ENCODE peak calls at places on chromosome 17, in eight cellular contexts. One of them, this sample, is unnamed.

GRCh38 chr17:29848737-29849136 is 81.3 kb downstream of the SSH2 start:
- DNase-seq in NCI-H1092: no peak
- DNase-seq in EH: no peak
- DNase-seq in neuronal stem cell: no peak
- DNase-seq in SHP77: no peak
- DNase-seq in naive thymus-derived CD4-positive, alpha-beta T cell: no peak
- DNase-seq in NCI-H2029: no peak
- DNase-seq in mucosa of gallbladder: no peak
- DNase-seq in this sample: no peak

GRCh38 chr17:82317394-82318168 is at the start of gene CD7:
- DNase-seq in mucosa of gallbladder: no peak
- DNase-seq in NCI-H2029: no peak
- DNase-seq in naive thymus-derived CD4-positive, alpha-beta T cell: peak
- DNase-seq in SHP77: no peak
- DNase-seq in neuronal stem cell: no peak
- DNase-seq in NCI-H1092: no peak
- DNase-seq in EH: no peak
- DNase-seq in this sample: no peak

GRCh38 chr17:76612465-76612864 is 26.8 kb upstream of the ST6GALNAC2 start:
- DNase-seq in NCI-H2029: no peak
- DNase-seq in NCI-H1092: no peak
- DNase-seq in mucosa of gallbladder: no peak
- DNase-seq in neuronal stem cell: no peak
- DNase-seq in SHP77: no peak
- DNase-seq in naive thymus-derived CD4-positive, alpha-beta T cell: no peak
- DNase-seq in EH: no peak
- DNase-seq in this sample: no peak

GRCh38 chr17:55294042-55294751 is 29.4 kb downstream of the HLF start:
- DNase-seq in NCI-H1092: no peak
- DNase-seq in NCI-H2029: no peak
- DNase-seq in SHP77: no peak
- DNase-seq in neuronal stem cell: no peak
- DNase-seq in mucosa of gallbladder: no peak
- DNase-seq in naive thymus-derived CD4-positive, alpha-beta T cell: no peak
- DNase-seq in EH: peak
- DNase-seq in this sample: no peak

GRCh38 chr17:68341482-68341881 is 50.2 kb downstream of the ARSG start:
- DNase-seq in neuronal stem cell: no peak
- DNase-seq in mucosa of gallbladder: no peak
- DNase-seq in EH: no peak
- DNase-seq in naive thymus-derived CD4-positive, alpha-beta T cell: no peak
- DNase-seq in NCI-H2029: no peak
- DNase-seq in SHP77: no peak
- DNase-seq in NCI-H1092: no peak
- DNase-seq in this sample: no peak

GRCh38 chr17:75589919-75590303 is 2.3 kb downstream of the MYO15B start:
- DNase-seq in SHP77: no peak
- DNase-seq in EH: no peak
- DNase-seq in mucosa of gallbladder: no peak
- DNase-seq in naive thymus-derived CD4-positive, alpha-beta T cell: no peak
- DNase-seq in NCI-H1092: no peak
- DNase-seq in neuronal stem cell: no peak
- DNase-seq in NCI-H2029: peak
- DNase-seq in this sample: no peak

GRCh38 chr17:72788950-72789585 is 303.4 kb downstream of the SLC39A11 start:
- DNase-seq in NCI-H1092: no peak
- DNase-seq in neuronal stem cell: no peak
- DNase-seq in EH: peak
- DNase-seq in NCI-H2029: no peak
- DNase-seq in SHP77: no peak
- DNase-seq in mucosa of gallbladder: no peak
- DNase-seq in naive thymus-derived CD4-positive, alpha-beta T cell: no peak
- DNase-seq in this sample: no peak

GRCh38 chr17:3691539-3692166 is 4.3 kb downstream of the P2RX5 start:
- DNase-seq in NCI-H1092: no peak
- DNase-seq in NCI-H2029: no peak
- DNase-seq in EH: no peak
- DNase-seq in SHP77: no peak
- DNase-seq in mucosa of gallbladder: no peak
- DNase-seq in naive thymus-derived CD4-positive, alpha-beta T cell: no peak
- DNase-seq in neuronal stem cell: no peak
- DNase-seq in this sample: no peak

GRCh38 chr17:32489320-32490100 is 2.7 kb downstream of the CDK5R1 start:
- DNase-seq in neuronal stem cell: no peak
- DNase-seq in mucosa of gallbladder: no peak
- DNase-seq in NCI-H2029: no peak
- DNase-seq in SHP77: no peak
- DNase-seq in naive thymus-derived CD4-positive, alpha-beta T cell: no peak
- DNase-seq in NCI-H1092: no peak
- DNase-seq in EH: no peak
- DNase-seq in this sample: no peak

GRCh38 chr17:20010099-20010863 is 1.1 kb downstream of the SPECC1 start:
- DNase-seq in neuronal stem cell: peak
- DNase-seq in EH: peak
- DNase-seq in SHP77: peak
- DNase-seq in NCI-H2029: peak
- DNase-seq in NCI-H1092: peak
- DNase-seq in mucosa of gallbladder: peak
- DNase-seq in naive thymus-derived CD4-positive, alpha-beta T cell: no peak
- DNase-seq in this sample: peak

GRCh38 chr17:41298458-41299135 is 4.1 kb downstream of the KRTAP29-1 start:
- DNase-seq in mucosa of gallbladder: no peak
- DNase-seq in NCI-H1092: no peak
- DNase-seq in NCI-H2029: no peak
- DNase-seq in SHP77: no peak
- DNase-seq in neuronal stem cell: no peak
- DNase-seq in EH: no peak
- DNase-seq in naive thymus-derived CD4-positive, alpha-beta T cell: no peak
- DNase-seq in this sample: no peak

GRCh38 chr17:72219824-72220473 is 99.1 kb downstream of the SOX9 start:
- DNase-seq in mucosa of gallbladder: no peak
- DNase-seq in EH: no peak
- DNase-seq in naive thymus-derived CD4-positive, alpha-beta T cell: no peak
- DNase-seq in NCI-H2029: no peak
- DNase-seq in neuronal stem cell: no peak
- DNase-seq in NCI-H1092: no peak
- DNase-seq in SHP77: no peak
- DNase-seq in this sample: no peak

GRCh38 chr17:31533546-31534155 is 142.2 kb downstream of the RAB11FIP4 start:
- DNase-seq in neuronal stem cell: peak
- DNase-seq in NCI-H2029: no peak
- DNase-seq in SHP77: no peak
- DNase-seq in mucosa of gallbladder: no peak
- DNase-seq in NCI-H1092: peak
- DNase-seq in EH: peak
- DNase-seq in naive thymus-derived CD4-positive, alpha-beta T cell: no peak
- DNase-seq in this sample: peak

GRCh38 chr17:4942760-4943508 is 2.9 kb downstream of the RNF167 start:
- DNase-seq in SHP77: no peak
- DNase-seq in neuronal stem cell: no peak
- DNase-seq in mucosa of gallbladder: no peak
- DNase-seq in EH: no peak
- DNase-seq in NCI-H2029: no peak
- DNase-seq in NCI-H1092: no peak
- DNase-seq in naive thymus-derived CD4-positive, alpha-beta T cell: no peak
- DNase-seq in this sample: no peak

GRCh38 chr17:44212507-44213402 is 6.7 kb downstream of the UBTF start:
- DNase-seq in EH: no peak
- DNase-seq in SHP77: no peak
- DNase-seq in neuronal stem cell: no peak
- DNase-seq in mucosa of gallbladder: no peak
- DNase-seq in naive thymus-derived CD4-positive, alpha-beta T cell: no peak
- DNase-seq in NCI-H1092: no peak
- DNase-seq in NCI-H2029: no peak
- DNase-seq in this sample: no peak

GRCh38 chr17:50117202-50118040 is 12.5 kb downstream of the SAMD14 start:
- DNase-seq in neuronal stem cell: no peak
- DNase-seq in EH: no peak
- DNase-seq in SHP77: peak
- DNase-seq in NCI-H1092: peak
- DNase-seq in NCI-H2029: peak
- DNase-seq in naive thymus-derived CD4-positive, alpha-beta T cell: peak
- DNase-seq in mucosa of gallbladder: peak
- DNase-seq in this sample: peak

GRCh38 chr17:42120161-42121065 is 754 bp downstream of the KAT2A start:
- DNase-seq in neuronal stem cell: no peak
- DNase-seq in SHP77: no peak
- DNase-seq in NCI-H2029: no peak
- DNase-seq in NCI-H1092: no peak
- DNase-seq in naive thymus-derived CD4-positive, alpha-beta T cell: no peak
- DNase-seq in mucosa of gallbladder: no peak
- DNase-seq in EH: peak
- DNase-seq in this sample: no peak

GRCh38 chr17:1733047-1733357 is 8.5 kb downstream of the WDR81 start:
- DNase-seq in neuronal stem cell: no peak
- DNase-seq in mucosa of gallbladder: no peak
- DNase-seq in NCI-H1092: no peak
- DNase-seq in EH: no peak
- DNase-seq in naive thymus-derived CD4-positive, alpha-beta T cell: no peak
- DNase-seq in SHP77: no peak
- DNase-seq in NCI-H2029: no peak
- DNase-seq in this sample: no peak

GRCh38 chr17:4516740-4517139 is 18.1 kb downstream of the SPNS2 start:
- DNase-seq in NCI-H1092: no peak
- DNase-seq in neuronal stem cell: no peak
- DNase-seq in SHP77: no peak
- DNase-seq in naive thymus-derived CD4-positive, alpha-beta T cell: no peak
- DNase-seq in EH: no peak
- DNase-seq in NCI-H2029: no peak
- DNase-seq in mucosa of gallbladder: peak
- DNase-seq in this sample: no peak

GRCh38 chr17:17994271-17994670 is 21.6 kb downstream of the DRC3 start:
- DNase-seq in neuronal stem cell: no peak
- DNase-seq in naive thymus-derived CD4-positive, alpha-beta T cell: no peak
- DNase-seq in EH: peak
- DNase-seq in NCI-H2029: no peak
- DNase-seq in SHP77: peak
- DNase-seq in mucosa of gallbladder: no peak
- DNase-seq in NCI-H1092: no peak
- DNase-seq in this sample: peak

GRCh38 chr17:74332763-74333220 is 6.8 kb downstream of the KIF19 start:
- DNase-seq in NCI-H1092: peak
- DNase-seq in neuronal stem cell: no peak
- DNase-seq in mucosa of gallbladder: no peak
- DNase-seq in SHP77: peak
- DNase-seq in EH: no peak
- DNase-seq in naive thymus-derived CD4-positive, alpha-beta T cell: no peak
- DNase-seq in NCI-H2029: peak
- DNase-seq in this sample: no peak